ENCODE peak calls at places on chromosomes 6 and 20, in four cellular contexts. T is body of pancreas; W is CD4-positive, CD25-positive, alpha-beta regulatory T cell; B is bronchial epithelial cell. Q is an unnamed sample. For H3K36me3, the result is how much of the 10 kb centered on the place peaks cover.

GRCh38 chr6:154766993-154767392 is 33.8 kb downstream of the SCAF8 start:
- DNase-seq in T (no peak), W (no peak), B (no peak), Q (no peak)

GRCh38 chr6:49553353-49553752 is 2.9 kb downstream of the C6orf141 start:
- DNase-seq in T (no peak), W (no peak), B (peak), Q (no peak)

GRCh38 chr6:132205946-132206345 is 195.3 kb downstream of the MOXD1 start:
- DNase-seq in T (no peak), W (no peak), B (no peak), Q (no peak)

GRCh38 chr20:58084566-58084965 is 143.9 kb downstream of the ANKRD60 start:
- DNase-seq in T (no peak), W (no peak), B (no peak), Q (no peak)

GRCh38 chr20:8693709-8694108 is 375.2 kb upstream of the PLCB4 start:
- DNase-seq in T (no peak), W (no peak), B (peak), Q (no peak)

GRCh38 chr6:134730013-134730412 is 219.9 kb downstream of the ALDH8A1 start:
- DNase-seq in T (no peak), W (no peak), B (no peak), Q (no peak)

GRCh38 chr20:17654649-17655285 is 27.3 kb downstream of the RRBP1 start:
- DNase-seq in T (peak), W (no peak), B (peak), Q (peak)

GRCh38 chr20:17938889-17939619 is 29.5 kb downstream of the SNX5 start:
- DNase-seq in T (peak), W (peak), B (peak), Q (peak)

GRCh38 chr6:166360243-166361079 is 18.1 kb upstream of the SFT2D1 start:
- DNase-seq in T (no peak), W (no peak), B (peak), Q (no peak)

GRCh38 chr6:106519460-106520394 is 109.6 kb downstream of the RTN4IP1 start:
- DNase-seq in T (no peak), W (peak), B (peak), Q (no peak)

GRCh38 chr6:14758421-14759043 is 487.3 kb upstream of the JARID2 start:
- DNase-seq in T (no peak), W (no peak), B (peak), Q (no peak)

GRCh38 chr20:50399003-50399916 is 110.9 kb upstream of the PTPN1 start:
- DNase-seq in T (no peak), W (no peak), B (no peak), Q (no peak)

GRCh38 chr6:15320683-15321082 is 74.8 kb downstream of the JARID2 start:
- DNase-seq in T (no peak), W (no peak), B (peak), Q (no peak)

GRCh38 chr6:1396952-1397868 is 7.8 kb downstream of the FOXF2 start:
- DNase-seq in T (peak), W (peak), B (peak), Q (peak)

GRCh38 chr20:32971703-32972161 is 32.5 kb downstream of the SUN5 start:
- DNase-seq in T (no peak), W (peak), B (no peak), Q (no peak)

GRCh38 chr20:17884318-17885003 is 84.1 kb downstream of the SNX5 start:
- DNase-seq in T (no peak), W (no peak), B (peak), Q (no peak)

GRCh38 chr20:46541229-46541935 is 9.1 kb downstream of the OCSTAMP start:
- DNase-seq in T (no peak), W (no peak), B (no peak), Q (no peak)

GRCh38 chr6:6881438-6882267 is 226.1 kb upstream of the RREB1 start:
- DNase-seq in T (no peak), W (no peak), B (no peak), Q (no peak)

GRCh38 chr6:4055420-4056041 is 23.4 kb downstream of the FAM217A start:
- DNase-seq in T (peak), W (peak), B (peak), Q (peak)

GRCh38 chr6:4057036-4057435 is 21.9 kb downstream of the FAM217A start:
- DNase-seq in T (no peak), W (no peak), B (no peak), Q (no peak)

DNA sequence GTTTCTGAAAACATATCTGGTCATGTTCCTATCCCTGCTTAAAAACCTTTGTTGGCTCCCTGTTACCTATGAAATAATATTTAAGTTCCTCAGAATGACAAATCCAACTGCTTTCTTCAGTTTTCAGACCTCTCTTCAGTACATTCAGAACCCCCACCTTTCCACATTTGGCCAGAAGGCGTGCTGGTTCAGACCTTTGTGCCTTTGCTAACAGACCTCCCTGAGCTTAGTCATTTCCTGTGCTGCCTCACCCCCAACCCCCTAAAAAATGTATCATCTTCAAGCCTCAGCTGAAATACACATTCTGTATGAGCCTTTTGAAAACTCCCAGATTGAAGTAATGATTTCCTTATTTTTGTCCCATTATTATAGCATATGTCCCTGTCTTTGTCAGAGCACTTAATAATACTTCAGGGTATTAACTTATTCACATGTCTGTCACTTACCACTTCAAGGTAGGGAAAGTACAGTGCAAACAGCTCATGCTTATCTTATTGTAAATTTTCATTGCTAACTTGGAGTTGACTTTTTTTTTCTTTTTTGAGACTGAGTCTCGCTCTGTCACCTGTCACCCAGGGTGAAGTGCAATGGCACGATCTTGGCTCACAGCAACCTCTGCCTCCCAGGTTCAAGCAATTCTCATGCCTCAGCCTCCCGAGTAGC is 19.7 kb downstream of the FAM217A start:
- DNase-seq in T (no peak), W (peak), B (peak), Q (no peak)
- H3K36me3 ChIP-seq in T (under half), W (half or more), B (under half), Q (half or more)

GRCh38 chr20:63746766-63747315 is 7.3 kb downstream of the SLC2A4RG start:
- DNase-seq in T (no peak), W (no peak), B (no peak), Q (no peak)
- H3K36me3 ChIP-seq in T (under half), W (under half), B (under half), Q (under half)

DNA sequence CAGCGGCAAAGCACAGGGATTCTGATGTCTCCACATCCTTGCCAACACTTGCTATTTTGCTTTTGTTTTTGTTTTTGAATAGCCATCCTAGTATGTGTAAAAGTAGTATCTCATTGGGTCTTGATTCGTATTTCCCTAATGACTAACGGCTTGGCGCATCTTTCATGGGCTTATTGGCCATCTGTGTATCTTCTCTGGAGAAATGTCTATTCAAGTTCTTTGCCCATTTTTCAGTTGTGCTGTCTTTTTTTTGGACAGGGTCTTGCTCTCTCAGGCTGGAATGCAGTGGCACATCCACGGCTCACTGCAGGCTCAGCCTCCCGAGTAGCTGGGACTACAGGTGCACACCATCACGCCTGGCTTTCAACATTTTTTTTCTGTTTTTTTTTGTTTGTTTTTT is 17.4 kb downstream of the TCFL5 start:
- DNase-seq in T (no peak), W (no peak), B (no peak), Q (no peak)
- H3K36me3 ChIP-seq in T (under half), W (under half), B (under half), Q (under half)

GRCh38 chr6:13300649-13301590 is 27.4 kb downstream of the TBC1D7 start:
- DNase-seq in T (no peak), W (no peak), B (no peak), Q (no peak)
- H3K36me3 ChIP-seq in T (under half), W (under half), B (under half), Q (half or more)